ENCODE peak calls at places on chromosomes 13 and 19, in four cellular contexts. G, W, N and R are unnamed samples.

GRCh38 chr19:55341191-55342043 is 1.7 kb downstream of the KMT5C start:
- DNase-seq in N (no peak), W (peak; percentile 94), G (peak; percentile 39), R (no peak)

GRCh38 chr19:38039966-38040365 is 133.0 kb downstream of the SIPA1L3 start:
- DNase-seq in W (no peak), N (no peak), G (no peak), R (no peak)

GRCh38 chr19:57026476-57026875 is 93.3 kb upstream of the USP29 start:
- DNase-seq in N (no peak), G (no peak), W (no peak), R (no peak)

GRCh38 chr13:35549481-35549880 is 73.0 kb upstream of the MAB21L1 start:
- DNase-seq in W (no peak), G (no peak), N (no peak), R (no peak)

GRCh38 chr13:44128522-44128921 is 245.1 kb upstream of the SERP2 start:
- DNase-seq in G (no peak), W (no peak), N (no peak), R (no peak)

GRCh38 chr13:33751151-33751550 is 66.8 kb upstream of the RFC3 start:
- DNase-seq in G (no peak), W (no peak), N (no peak), R (no peak)

GRCh38 chr13:45143346-45143751 is 23.0 kb downstream of the GTF2F2 start:
- DNase-seq in G (no peak), N (no peak), W (no peak), R (no peak)

GRCh38 chr19:45467456-45468158 is at the start of gene FOSB:
- DNase-seq in G (peak; percentile 97), W (peak; percentile 90), N (peak; percentile 86), R (peak; percentile 70)

GRCh38 chr13:112809332-112810310 is 119.8 kb downstream of the ATP11A start:
- DNase-seq in G (no peak), N (no peak), W (no peak), R (no peak)

GRCh38 chr13:41401371-41401770 is 56.0 kb upstream of the RGCC start:
- DNase-seq in W (peak; percentile 29), G (no peak), N (no peak), R (no peak)

GRCh38 chr19:814108-815078 is 7.4 kb downstream of the PLPPR3 start:
- DNase-seq in N (no peak), W (no peak), G (no peak), R (no peak)

GRCh38 chr19:46471116-46471733 is at the start of gene PNMA8A:
- DNase-seq in N (no peak), W (peak; percentile 99), G (no peak), R (no peak)

GRCh38 chr13:29369060-29369743 is 226.3 kb downstream of the SLC7A1 start:
- DNase-seq in W (peak; percentile 32), N (peak; percentile 32), G (no peak), R (no peak)

GRCh38 chr13:33207616-33207964 is 78.0 kb downstream of the STARD13 start:
- DNase-seq in W (no peak), G (no peak), N (no peak), R (no peak)

GRCh38 chr13:94480672-94481145 is 1.2 kb upstream of the DCT start:
- DNase-seq in G (peak; percentile 12), N (no peak), W (no peak), R (no peak)

GRCh38 chr13:66714795-66715194 is 515.3 kb downstream of the PCDH9 start:
- DNase-seq in W (no peak), G (no peak), N (no peak), R (no peak)

GRCh38 chr13:41985788-41986508 is 25.0 kb upstream of the VWA8 start:
- DNase-seq in W (no peak), G (no peak), N (no peak), R (peak; percentile 47)

GRCh38 chr19:1672769-1673644 is 20.6 kb upstream of the TCF3 start:
- DNase-seq in N (no peak), G (no peak), W (no peak), R (no peak)

GRCh38 chr19:49338023-49338677 is 2.9 kb downstream of the CD37 start:
- DNase-seq in W (peak; percentile 68), G (no peak), N (no peak), R (no peak)